ENCODE peak calls at places on chromosomes 12 and 14, in four cellular contexts. B is neural progenitor cell, R is hepatocyte, L is fibroblast of lung. G is an unnamed sample.
A peak's percentile ranks its signal among the peaks of the same experiment; 100 is the strongest.

GRCh38 chr12:32548691-32549412 is 130.2 kb upstream of the DNM1L start:
- DNase-seq in R (no peak), L (peak; percentile 97), B (no peak), G (no peak)

GRCh38 chr14:39266871-39267591 is 33.3 kb downstream of the MIA2 start:
- DNase-seq in R (peak; percentile 87), B (peak; percentile 81), L (peak; percentile 86), G (peak; percentile 46)

GRCh38 chr12:121917950-121918678 is at the start of gene CFAP251:
- DNase-seq in B (peak; percentile 94), L (peak; percentile 63), R (peak; percentile 89), G (peak; percentile 77)

GRCh38 chr12:82682326-82682725 is 4.4 kb upstream of the TMTC2 start:
- DNase-seq in B (peak; percentile 33), L (no peak), R (no peak), G (no peak)

GRCh38 chr12:95881331-95881955 is 22.7 kb downstream of the SNRPF start:
- DNase-seq in L (peak; percentile 45), B (no peak), R (no peak), G (no peak)

GRCh38 chr14:47665337-47666134 is 9.9 kb downstream of the MDGA2 start:
- DNase-seq in R (no peak), L (no peak), B (no peak), G (no peak)

GRCh38 chr12:23888396-23889068 is 60.9 kb downstream of the SOX5 start:
- DNase-seq in R (no peak), L (peak; percentile 3), B (no peak), G (no peak)

GRCh38 chr12:11601647-11602046 is 47.8 kb upstream of the ETV6 start:
- DNase-seq in L (no peak), R (no peak), B (no peak), G (no peak)

GRCh38 chr12:130589391-130590317 is 126.4 kb downstream of the RIMBP2 start:
- DNase-seq in L (no peak), B (no peak), R (no peak), G (no peak)

GRCh38 chr14:31419179-31420012 is 954 bp downstream of the HEATR5A start:
- DNase-seq in R (peak; percentile 79), B (no peak), L (peak; percentile 51), G (no peak)

GRCh38 chr12:6460751-6461371 is 9.0 kb downstream of the TAPBPL start:
- DNase-seq in B (no peak), L (no peak), R (no peak), G (no peak)

GRCh38 chr12:724194-724855 is 28.1 kb upstream of the WNK1 start:
- DNase-seq in R (no peak), B (no peak), L (no peak), G (peak; percentile 48)

GRCh38 chr14:51929156-51929555 is 60.2 kb upstream of the RTRAF start:
- DNase-seq in B (no peak), L (peak; percentile 25), R (no peak), G (no peak)

GRCh38 chr12:96237035-96237434 is 42.9 kb downstream of the ELK3 start:
- DNase-seq in R (no peak), L (peak; percentile 52), B (no peak), G (no peak)

GRCh38 chr12:115451785-115452736 is 768.1 kb upstream of the TBX3 start:
- DNase-seq in B (peak; percentile 93), L (no peak), R (peak; percentile 96), G (no peak)

GRCh38 chr12:325886-326285 is 63.2 kb downstream of the KDM5A start:
- DNase-seq in B (no peak), L (no peak), R (no peak), G (no peak)

DNA sequence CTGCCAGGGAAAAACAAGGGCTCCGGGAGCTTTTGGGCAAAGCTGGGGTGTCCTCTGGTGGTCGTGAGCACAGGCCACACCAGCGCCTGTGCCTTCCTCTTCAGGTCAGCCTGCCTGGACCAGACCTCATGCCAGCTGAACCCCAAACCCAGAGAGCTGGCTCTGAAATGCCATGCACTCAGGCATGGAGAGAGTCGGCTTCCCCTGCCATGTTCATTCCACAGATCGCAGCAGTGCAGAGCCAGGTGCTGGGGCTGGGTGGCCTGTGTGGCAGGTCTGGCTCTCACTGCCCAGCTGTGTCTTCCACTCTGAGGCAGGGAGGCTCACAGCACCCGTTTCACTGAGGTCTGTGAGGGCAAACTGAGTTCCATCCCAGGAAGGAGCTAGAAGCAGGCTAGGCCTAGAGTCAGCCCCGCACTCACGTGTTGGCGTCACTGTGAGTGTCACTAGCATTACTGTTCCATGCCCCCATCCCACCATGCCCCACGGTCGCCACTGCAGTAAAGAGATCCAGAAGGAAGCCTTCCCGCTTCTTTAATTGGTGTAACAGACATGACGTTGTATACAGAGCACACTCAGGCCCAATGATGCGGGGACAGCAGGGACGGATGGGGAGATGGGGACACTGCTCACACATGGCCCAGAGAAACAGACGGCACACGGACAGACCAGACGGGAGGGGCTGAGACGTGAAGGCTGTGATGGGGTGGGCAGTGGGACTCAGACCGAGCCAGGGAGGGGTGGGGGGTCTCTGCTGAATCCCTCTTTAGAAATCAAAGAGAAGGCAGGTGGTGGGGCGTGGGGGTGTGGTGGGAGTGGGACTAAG is 2.7 kb downstream of the ARL6IP4 start:
- DNase-seq in B (no peak), L (no peak), R (no peak), G (no peak)
- H3K4me1 ChIP-seq in B (peaks cover 13% of the 10 kb centered on the region), L (peaks cover 27% of the 10 kb centered on the region), R (peaks cover 36% of the 10 kb centered on the region), G (peaks cover 7% of the 10 kb centered on the region)

GRCh38 chr12:57124259-57124877 is 3.9 kb upstream of the LRP1 start:
- DNase-seq in B (peak; percentile 83), L (peak; percentile 79), R (peak; percentile 88), G (peak; percentile 51)
- TF ChIP-seq EZH2 in B (peak; percentile 28), L (no peak), R (no peak), G (no peak)

DNA sequence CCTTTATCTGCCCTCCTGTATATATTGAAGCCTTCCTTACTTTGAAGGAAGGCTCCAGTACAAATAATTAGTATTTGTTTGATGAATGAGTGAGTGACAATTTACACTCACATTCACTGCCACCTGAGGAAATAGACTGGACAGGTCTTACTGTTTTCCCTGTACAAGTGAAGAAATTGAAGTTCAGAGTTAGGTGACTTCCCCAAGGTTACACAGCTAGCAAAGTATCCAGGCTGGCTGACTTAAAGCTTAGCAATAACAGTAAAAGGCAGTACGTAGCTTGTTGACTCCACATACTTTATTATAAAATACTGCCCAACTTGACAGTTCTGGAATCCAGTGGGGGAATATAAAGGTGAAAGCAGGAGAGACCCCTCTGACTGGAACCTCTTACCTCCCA is 2.6 kb upstream of the KRT18 start:
- DNase-seq in R (no peak), B (no peak), L (no peak), G (no peak)
- H3K4me1 ChIP-seq in R (peaks cover 50% of the 10 kb centered on the region), B (peaks cover 53% of the 10 kb centered on the region), L (no peaks in the 10 kb centered on the region), G (peaks cover 57% of the 10 kb centered on the region)

GRCh38 chr14:36520601-36521525 is 831 bp upstream of the NKX2-1 start:
- DNase-seq in R (peak; percentile 61), L (peak; percentile 11), B (peak; percentile 84), G (no peak)
- TF ChIP-seq EZH2 in R (peak; percentile 75), L (peak; percentile 50), B (peak; percentile 87), G (no peak)

DNA sequence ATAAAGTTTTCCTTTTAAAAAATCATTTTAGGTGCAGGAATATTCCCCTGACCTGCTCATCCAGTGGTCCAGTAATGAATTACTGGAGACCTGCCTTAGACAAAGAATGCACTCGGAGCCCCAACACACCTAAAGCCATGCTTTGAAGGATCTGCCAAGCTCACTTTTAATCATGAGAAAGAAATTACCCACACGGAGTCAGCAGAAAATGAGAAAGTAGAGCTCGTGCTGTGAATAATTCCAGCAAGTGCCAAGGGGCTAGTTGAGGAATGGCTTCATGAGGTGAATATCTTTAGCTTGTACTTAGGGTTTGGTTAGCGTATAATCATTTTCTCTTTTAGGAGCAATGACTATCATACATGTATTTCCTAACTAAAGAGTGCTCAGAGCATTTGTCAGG is 98.2 kb downstream of the RMST start:
- DNase-seq in R (no peak), L (no peak), B (peak; percentile 13), G (no peak)
- H3K4me1 ChIP-seq in R (peaks cover 14% of the 10 kb centered on the region), L (no peaks in the 10 kb centered on the region), B (peaks cover 79% of the 10 kb centered on the region), G (peaks cover 16% of the 10 kb centered on the region)

GRCh38 chr14:36513451-36514277 is 6.4 kb downstream of the NKX2-1 start:
- DNase-seq in B (peak; percentile 86), L (no peak), R (no peak), G (no peak)

GRCh38 chr14:36511981-36512584 is 7.9 kb downstream of the NKX2-1 start:
- DNase-seq in B (no peak), R (no peak), L (no peak), G (no peak)

GRCh38 chr14:36513012-36513420 is 7.0 kb downstream of the NKX2-1 start:
- DNase-seq in R (no peak), B (peak; percentile 65), L (no peak), G (no peak)

GRCh38 chr14:36510874-36511273 is 9.2 kb downstream of the NKX2-1 start:
- DNase-seq in R (no peak), L (no peak), B (no peak), G (no peak)

GRCh38 chr14:36512585-36513003 is 7.4 kb downstream of the NKX2-1 start:
- DNase-seq in R (no peak), L (no peak), B (no peak), G (no peak)
- TF ChIP-seq EZH2 in R (no peak), L (peak; percentile 22), B (no peak), G (no peak)

DNA sequence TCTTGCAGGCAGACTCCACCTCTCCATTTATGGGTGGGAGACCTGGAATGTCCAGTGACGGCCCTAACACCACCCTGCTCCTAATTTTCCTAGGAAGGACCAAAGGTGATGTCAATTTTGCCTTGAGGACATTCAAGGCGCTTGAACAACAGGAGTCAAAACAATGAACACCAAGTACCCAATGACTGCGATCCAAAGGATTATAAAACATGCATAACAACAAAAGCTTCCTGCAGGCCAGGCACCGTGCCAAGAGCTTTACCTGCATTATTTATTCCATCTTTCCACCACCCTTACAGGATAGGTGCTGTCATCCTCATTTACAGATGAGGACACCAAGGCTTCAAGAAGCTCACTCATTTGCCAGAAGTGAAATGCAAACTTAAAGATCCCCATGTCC is 15.2 kb upstream of the FOXN3 start:
- DNase-seq in R (no peak), B (no peak), L (no peak), G (no peak)
- H3K4me1 ChIP-seq in R (peaks cover 28% of the 10 kb centered on the region), B (peaks cover 28% of the 10 kb centered on the region), L (peaks cover 12% of the 10 kb centered on the region), G (no peaks in the 10 kb centered on the region)

GRCh38 chr12:49089831-49090773 is 4.5 kb downstream of the DHH start:
- DNase-seq in B (peak; percentile 74), L (peak; percentile 36), R (peak; percentile 32), G (no peak)
- TF ChIP-seq EZH2 in B (peak; percentile 99), L (no peak), R (peak; percentile 91), G (no peak)

GRCh38 chr12:66191547-66192126 is 2.6 kb downstream of the IRAK3 start:
- DNase-seq in R (no peak), B (no peak), L (no peak), G (no peak)
- H3K4me1 ChIP-seq in R (no peaks in the 10 kb centered on the region), B (no peaks in the 10 kb centered on the region), L (peaks cover under 1% of the 10 kb centered on the region), G (no peaks in the 10 kb centered on the region)

G was measured in PC-9.